ENCODE peak calls at places on chromosomes 4 and X, in four cellular contexts. M is upper lobe of right lung, O is stomach, N is PC-3. T is an unnamed sample. For H3K27me3, the result is how much of the 10 kb centered on the place peaks cover.

GRCh38 chrX:149513713-149514427 is 8.8 kb upstream of the IDS start:
- DNase-seq in M (no peak), O (no peak), N (peak), T (no peak)

GRCh38 chr4:124018383-124019317 is 622.1 kb downstream of the SPRY1 start:
- DNase-seq in M (no peak), O (no peak), N (no peak), T (no peak)

GRCh38 chr4:110540606-110541440 is 64.9 kb downstream of the ENPEP start:
- DNase-seq in M (no peak), O (no peak), N (peak), T (no peak)

GRCh38 chrX:42530027-42530426 is 247.9 kb downstream of the PPP1R2C start:
- DNase-seq in M (no peak), O (no peak), N (peak), T (no peak)

GRCh38 chrX:68696267-68696666 is 48.8 kb downstream of the STARD8 start:
- DNase-seq in M (no peak), O (no peak), N (no peak), T (no peak)

GRCh38 chr4:188012546-188012945 is 17.0 kb downstream of the ZFP42 start:
- DNase-seq in M (no peak), O (no peak), N (no peak), T (no peak)

GRCh38 chrX:49858341-49858740 is 20.9 kb upstream of the USP27X start:
- DNase-seq in M (no peak), O (no peak), N (no peak), T (no peak)

GRCh38 chr4:128635141-128635911 is 174.2 kb upstream of the JADE1 start:
- DNase-seq in M (peak), O (peak), N (no peak), T (peak)

GRCh38 chr4:40378619-40379018 is 43.5 kb downstream of the CHRNA9 start:
- DNase-seq in M (no peak), O (no peak), N (no peak), T (no peak)

GRCh38 chr4:134906404-134907023 is 704.9 kb upstream of the PABPC4L start:
- DNase-seq in M (no peak), O (no peak), N (peak), T (peak)

GRCh38 chr4:100187781-100188180 is 2.5 kb downstream of the DDIT4L start:
- DNase-seq in M (no peak), O (no peak), N (no peak), T (no peak)

GRCh38 chrX:84320606-84321005 is 132.6 kb upstream of the RPS6KA6 start:
- DNase-seq in M (no peak), O (no peak), N (no peak), T (no peak)

GRCh38 chr4:149781150-149781549 is 34.5 kb downstream of the IQCM start:
- DNase-seq in M (no peak), O (no peak), N (peak), T (no peak)

GRCh38 chrX:42096262-42096939 is 173.0 kb upstream of the CASK start:
- DNase-seq in M (peak), O (peak), N (peak), T (no peak)

GRCh38 chrX:70244881-70245280 is 10.4 kb downstream of the AWAT1 start:
- DNase-seq in M (no peak), O (no peak), N (no peak), T (no peak)

GRCh38 chrX:106950381-106950780 is 30.2 kb downstream of the CLDN2 start:
- DNase-seq in M (no peak), O (no peak), N (no peak), T (no peak)

GRCh38 chrX:51779306-51779705 is 36.1 kb downstream of the GSPT2 start:
- DNase-seq in M (no peak), O (no peak), N (no peak), T (no peak)

GRCh38 chrX:48957477-48957826 is at the start of gene OTUD5:
- DNase-seq in M (peak), O (no peak), N (no peak), T (no peak)

GRCh38 chr4:114132830-114133229 is 153.4 kb upstream of the ARSJ start:
- DNase-seq in M (no peak), O (no peak), N (peak), T (peak)

GRCh38 chr4:76950846-76951321 is 1.3 kb downstream of the SEPTIN11 start:
- DNase-seq in M (no peak), O (no peak), N (peak), T (peak)

GRCh38 chr4:22363071-22363470 is 152.8 kb downstream of the ADGRA3 start:
- DNase-seq in M (no peak), O (no peak), N (peak), T (no peak)

GRCh38 chrX:20019672-20020365 is 29.0 kb upstream of the BCLAF3 start:
- DNase-seq in M (no peak), O (no peak), N (no peak), T (no peak)

GRCh38 chr4:129278868-129279267 is 182.9 kb downstream of the C4orf33 start:
- DNase-seq in M (no peak), O (no peak), N (no peak), T (no peak)

GRCh38 chrX:54961750-54962149 is 32.2 kb downstream of the PFKFB1 start:
- DNase-seq in M (no peak), O (no peak), N (no peak), T (no peak)

GRCh38 chr4:31365006-31365690 is 645.0 kb downstream of the PCDH7 start:
- DNase-seq in M (no peak), O (no peak), N (no peak), T (no peak)

GRCh38 chr4:173436149-173436579 is 37.2 kb upstream of the SCRG1 start:
- DNase-seq in M (no peak), O (no peak), N (no peak), T (peak)

GRCh38 chrX:20362268-20363002 is 95.7 kb upstream of the RPS6KA3 start:
- DNase-seq in M (no peak), O (no peak), N (peak), T (peak)

GRCh38 chr4:169314906-169315305 is 44.1 kb upstream of the SH3RF1 start:
- DNase-seq in M (peak), O (peak), N (peak), T (no peak)

GRCh38 chrX:69015564-69016218 is 149.6 kb downstream of the PJA1 start:
- DNase-seq in M (no peak), O (no peak), N (no peak), T (no peak)

GRCh38 chrX:3141031-3141430 is 99.8 kb downstream of the ARSF start:
- DNase-seq in M (no peak), O (no peak), N (no peak), T (no peak)

GRCh38 chr4:103754844-103755243 is 35.1 kb upstream of the TACR3 start:
- DNase-seq in M (no peak), O (peak), N (peak), T (no peak)

GRCh38 chrX:19382500-19383145 is 38.9 kb downstream of the PDHA1 start:
- DNase-seq in M (peak), O (peak), N (peak), T (peak)

GRCh38 chrX:16250296-16250695 is 83.0 kb downstream of the MAGEB17 start:
- DNase-seq in M (no peak), O (no peak), N (no peak), T (no peak)

GRCh38 chr4:16083217-16084191 is at the start of gene PROM1:
- DNase-seq in M (peak), O (peak), N (no peak), T (peak)

GRCh38 chrX:140723251-140723650 is 13.7 kb downstream of the LINC00632 start:
- DNase-seq in M (no peak), O (no peak), N (no peak), T (peak)

GRCh38 chr4:183670251-183670650 is 11.2 kb downstream of the TRAPPC11 start:
- DNase-seq in M (no peak), O (no peak), N (no peak), T (no peak)

GRCh38 chrX:154382483-154383069 is 3.5 kb downstream of the EMD start:
- DNase-seq in M (no peak), O (no peak), N (peak), T (no peak)

GRCh38 chrX:83469551-83469950 is 38.5 kb upstream of the POU3F4 start:
- DNase-seq in M (no peak), O (peak), N (peak), T (peak)

GRCh38 chr4:185205697-185206342 is 2.0 kb upstream of the CFAP97 start:
- DNase-seq in M (no peak), O (no peak), N (no peak), T (no peak)
- H3K27me3 ChIP-seq in M (under half), O (under half), N (under half), T (under half)

GRCh38 chrX:7641141-7641540 is 201.8 kb upstream of the VCX start:
- DNase-seq in M (no peak), O (no peak), N (no peak), T (no peak)
- H3K27me3 ChIP-seq in M (under half), O (under half), N (under half), T (under half)

GRCh38 chrX:114582264-114582632 is 1.6 kb upstream of the HTR2C start:
- DNase-seq in M (no peak), O (no peak), N (no peak), T (peak)

GRCh38 chrX:114582698-114583395 is 1.0 kb upstream of the HTR2C start:
- DNase-seq in M (no peak), O (no peak), N (no peak), T (peak)

GRCh38 chrX:114583646-114584433 is at the start of gene HTR2C:
- DNase-seq in M (no peak), O (no peak), N (no peak), T (peak)

GRCh38 chrX:114584983-114585842 is 1.3 kb downstream of the HTR2C start:
- DNase-seq in M (no peak), O (no peak), N (no peak), T (peak)

GRCh38 chrX:114584434-114584943 is 603 bp downstream of the HTR2C start:
- DNase-seq in M (no peak), O (no peak), N (no peak), T (peak)
- H3K27me3 ChIP-seq in M (under half), O (under half), N (under half), T (half or more)

GRCh38 chrX:119990409-119990994 is 47.0 kb upstream of the NKAP start:
- DNase-seq in M (no peak), O (no peak), N (no peak), T (peak)
- H3K27me3 ChIP-seq in M (half or more), O (under half), N (half or more), T (half or more)

DNA sequence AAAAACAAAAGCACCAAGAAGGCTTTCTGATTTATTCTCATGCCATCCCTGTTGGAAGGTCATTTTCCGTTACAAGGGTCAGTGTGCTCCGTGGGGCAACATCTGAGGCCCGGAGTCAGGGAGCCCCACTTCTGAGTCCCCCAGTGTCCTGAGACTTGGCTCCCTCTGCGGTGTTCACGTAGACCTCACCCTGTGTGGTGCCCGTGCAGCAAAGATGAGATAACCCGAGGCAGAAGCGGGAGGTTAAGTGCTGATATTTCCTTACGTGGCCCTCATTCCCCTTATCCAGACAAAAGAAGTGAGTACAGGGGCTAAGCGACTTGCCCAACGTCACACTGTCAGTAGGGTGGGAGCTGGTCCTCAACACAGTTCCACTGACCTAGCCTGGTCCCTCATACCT is 3.5 kb downstream of the JAKMIP1 start:
- DNase-seq in M (no peak), O (no peak), N (no peak), T (no peak)
- H3K27me3 ChIP-seq in M (half or more), O (under half), N (under half), T (under half)

GRCh38 chr4:82045267-82045666 is 328.5 kb downstream of the HNRNPD start:
- DNase-seq in M (no peak), O (no peak), N (no peak), T (no peak)

GRCh38 chr4:82043809-82044137 is 330.0 kb downstream of the HNRNPD start:
- DNase-seq in M (no peak), O (no peak), N (no peak), T (no peak)

GRCh38 chr4:82044141-82044993 is 329.4 kb downstream of the HNRNPD start:
- DNase-seq in M (peak), O (peak), N (peak), T (peak)

GRCh38 chr4:82043081-82043808 is 330.5 kb downstream of the HNRNPD start:
- DNase-seq in M (peak), O (peak), N (no peak), T (peak)

DNA sequence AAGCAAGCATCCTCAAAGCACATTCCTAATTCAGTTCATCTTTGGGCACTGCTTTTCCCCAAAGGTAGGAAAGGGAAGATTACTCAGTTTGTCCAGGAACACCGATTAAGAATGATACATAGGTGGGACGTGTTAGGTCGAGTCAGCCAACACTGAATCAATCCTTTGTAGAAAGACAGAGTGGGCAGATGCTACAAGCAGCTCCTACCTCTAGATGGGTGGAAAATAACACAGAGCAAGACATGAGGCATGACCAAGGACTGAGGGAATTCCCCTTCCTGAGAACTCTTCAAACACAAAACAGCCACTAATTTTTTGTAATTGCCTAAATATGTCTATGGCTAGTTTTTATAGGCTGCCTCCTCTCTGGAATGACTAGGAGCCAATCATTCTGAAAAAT is 331.7 kb downstream of the HNRNPD start:
- DNase-seq in M (no peak), O (no peak), N (no peak), T (no peak)
- H3K27me3 ChIP-seq in M (under half), O (under half), N (half or more), T (half or more)

GRCh38 chr4:108110450-108110849 is 58.3 kb downstream of the LEF1 start:
- DNase-seq in M (no peak), O (no peak), N (no peak), T (no peak)
- H3K27me3 ChIP-seq in M (under half), O (under half), N (under half), T (under half)